ENCODE peak calls at places on chromosomes 16 and 17, in ten cellular contexts. E, J, W, I, Z, R, G, L, M and C are unnamed samples.

GRCh38 chr16:1416521-1416941 is 2.0 kb upstream of the UNKL start:
- DNase-seq in E (no peak), J (no peak), W (no peak), I (no peak), Z (no peak), R (no peak), G (no peak), L (no peak), M (peak; percentile 84), C (no peak)

GRCh38 chr16:23286131-23286532 is 16.0 kb upstream of the SCNN1B start:
- DNase-seq in E (no peak), J (peak; percentile 59), W (no peak), I (no peak), Z (no peak), R (no peak), G (no peak), L (no peak), M (peak; percentile 95), C (no peak)

GRCh38 chr16:84730406-84731106 is 30.8 kb downstream of the USP10 start:
- DNase-seq in E (peak; percentile 82), J (peak; percentile 97), W (no peak), I (peak; percentile 50), Z (peak; percentile 63), R (no peak), G (peak; percentile 45), L (peak; percentile 69), M (peak; percentile 91), C (peak; percentile 85)

GRCh38 chr17:39979021-39979660 is 1.5 kb upstream of the PSMD3 start:
- DNase-seq in E (no peak), J (peak; percentile 96), W (no peak), I (no peak), Z (no peak), R (no peak), G (no peak), L (no peak), M (no peak), C (no peak)

GRCh38 chr16:81624718-81625543 is 154.2 kb upstream of the PLCG2 start:
- DNase-seq in E (no peak), J (no peak), W (no peak), I (no peak), Z (no peak), R (no peak), G (no peak), L (no peak), M (peak; percentile 88), C (no peak)

GRCh38 chr17:17079761-17080160 is 37.5 kb downstream of the MPRIP start:
- DNase-seq in E (no peak), J (no peak), W (peak; percentile 28), I (no peak), Z (no peak), R (peak; percentile 27), G (peak; percentile 56), L (no peak), M (no peak), C (peak; percentile 15)

GRCh38 chr16:11675561-11676511 is 7.6 kb downstream of the SNN start:
- DNase-seq in E (peak; percentile 50), J (peak; percentile 15), W (no peak), I (no peak), Z (peak; percentile 97), R (peak; percentile 89), G (peak; percentile 44), L (peak; percentile 69), M (peak; percentile 60), C (no peak)

GRCh38 chr17:31580331-31581021 is 189.0 kb downstream of the RAB11FIP4 start:
- DNase-seq in E (no peak), J (peak; percentile 85), W (no peak), I (no peak), Z (peak; percentile 40), R (no peak), G (no peak), L (no peak), M (peak; percentile 80), C (peak; percentile 80)

GRCh38 chr17:39742856-39743436 is 5.2 kb downstream of the GRB7 start:
- DNase-seq in E (no peak), J (no peak), W (no peak), I (no peak), Z (no peak), R (peak; percentile 37), G (no peak), L (no peak), M (no peak), C (peak; percentile 45)

GRCh38 chr17:2062571-2063183 is 7.8 kb downstream of the HIC1 start:
- DNase-seq in E (no peak), J (peak; percentile 49), W (peak; percentile 50), I (no peak), Z (no peak), R (no peak), G (no peak), L (no peak), M (no peak), C (no peak)

GRCh38 chr17:27290916-27291598 is 2.9 kb upstream of the WSB1 start:
- DNase-seq in E (no peak), J (no peak), W (no peak), I (no peak), Z (no peak), R (no peak), G (no peak), L (no peak), M (no peak), C (no peak)

GRCh38 chr17:63425478-63425877 is 20.6 kb downstream of the CYB561 start:
- DNase-seq in E (peak; percentile 86), J (peak; percentile 84), W (peak; percentile 81), I (peak; percentile 90), Z (peak; percentile 79), R (peak; percentile 67), G (peak; percentile 63), L (peak; percentile 74), M (no peak), C (no peak)

GRCh38 chr17:33292184-33292980 is 713 bp downstream of the ASIC2 start:
- DNase-seq in E (peak; percentile 53), J (peak; percentile 20), W (no peak), I (peak; percentile 81), Z (no peak), R (peak; percentile 69), G (no peak), L (peak; percentile 26), M (no peak), C (no peak)
- TF ChIP-seq CTCF in E (peak; percentile 64), J (peak; percentile 30), W (no peak), I (peak; percentile 40), Z (no peak), R (no peak), G (peak; percentile 29), L (no peak), M (no peak), C (peak; percentile 44)

GRCh38 chr17:82569621-82570020 is 50.1 kb downstream of the FOXK2 start:
- DNase-seq in E (no peak), J (no peak), W (no peak), I (no peak), Z (no peak), R (no peak), G (no peak), L (no peak), M (no peak), C (no peak)
- H3K9me3 ChIP-seq in E (no peaks in the 10 kb centered on the region), J (no peaks in the 10 kb centered on the region), W (no peaks in the 10 kb centered on the region), I (no peaks in the 10 kb centered on the region), Z (no peaks in the 10 kb centered on the region), R (no peaks in the 10 kb centered on the region), G (no peaks in the 10 kb centered on the region), L (no peaks in the 10 kb centered on the region), M (no peaks in the 10 kb centered on the region), C (no peaks in the 10 kb centered on the region)

GRCh38 chr17:72126575-72127486 is 6.0 kb downstream of the SOX9 start:
- DNase-seq in E (peak; percentile 81), J (peak; percentile 83), W (no peak), I (peak; percentile 68), Z (peak; percentile 47), R (no peak), G (no peak), L (peak; percentile 39), M (peak; percentile 97), C (no peak)
- H3K27ac ChIP-seq in E (peak overlapping the region; percentile 68), J (peak overlapping the region; percentile 55), W (no peak overlapping the region), I (peak overlapping the region; percentile 73), Z (peak overlapping the region; percentile 60), R (no peak overlapping the region), G (peak overlapping the region; percentile 85), L (peak overlapping the region; percentile 62), M (peak overlapping the region; percentile 74), C (peak overlapping the region; percentile 28)

DNA sequence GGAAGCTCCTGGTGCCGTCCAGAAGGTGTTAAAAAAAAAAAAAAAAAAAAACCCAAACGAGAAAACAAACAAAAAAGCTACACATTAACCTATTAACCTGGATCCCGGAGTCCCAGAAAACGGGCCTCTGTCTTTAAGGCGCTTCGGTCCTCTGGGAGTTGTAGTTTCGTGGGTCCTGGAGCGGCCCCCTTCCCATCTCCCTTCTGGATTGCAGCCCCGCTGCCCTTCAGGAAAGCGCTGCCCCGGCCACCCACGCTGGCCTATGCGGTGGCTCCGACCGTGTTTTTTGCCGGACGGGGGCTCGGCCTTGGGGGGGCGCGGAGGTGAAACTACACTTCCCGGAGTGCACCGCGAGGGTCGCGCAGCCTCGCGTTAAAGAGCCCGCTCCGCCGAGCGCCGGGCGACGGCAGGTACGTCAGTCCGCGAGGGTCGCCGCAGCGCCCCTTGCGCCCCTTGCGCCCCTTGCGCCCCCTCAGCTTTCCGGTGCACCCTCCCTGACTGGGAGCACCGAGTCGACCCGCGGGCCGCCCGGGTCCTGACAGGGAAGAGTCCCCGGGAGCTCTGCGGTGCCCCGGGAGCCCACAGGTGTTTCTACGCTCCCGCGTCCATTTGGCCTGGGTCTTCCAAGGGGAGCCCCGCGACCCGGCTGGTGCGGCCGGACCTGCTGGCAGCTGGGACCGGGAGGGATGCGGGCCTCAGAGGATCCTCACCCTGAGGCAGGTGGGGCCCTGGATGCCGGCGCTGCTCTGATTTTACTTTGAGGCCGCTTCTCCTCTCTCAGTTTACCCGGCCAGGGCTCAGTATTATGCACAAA is at the start of gene FCSK:
- DNase-seq in E (peak; percentile 94), J (peak; percentile 60), W (peak; percentile 69), I (peak; percentile 91), Z (peak; percentile 78), R (peak; percentile 88), G (peak; percentile 61), L (peak; percentile 66), M (no peak), C (no peak)
- TF ChIP-seq CTCF in E (peak; percentile 13), J (no peak), W (no peak), I (no peak), Z (no peak), R (peak; percentile 5), G (no peak), L (no peak), M (no peak), C (peak; percentile 7)